ENCODE peak calls at places on chromosomes 13 and 19, in eight cellular contexts. One of them, this sample, is unnamed.

GRCh38 chr19:50869479-50869878 is 3.8 kb upstream of the KLK2 start:
- DNase-seq in prostate gland: no peak
- DNase-seq in ovary: no peak
- DNase-seq in right lobe of liver: no peak
- DNase-seq in upper lobe of left lung: no peak
- DNase-seq in body of pancreas: no peak
- DNase-seq in heart left ventricle: no peak
- DNase-seq in tibial nerve: no peak
- DNase-seq in this sample: no peak

GRCh38 chr13:107441279-107441678 is 774.1 kb downstream of the LIG4 start:
- DNase-seq in prostate gland: no peak
- DNase-seq in right lobe of liver: no peak
- DNase-seq in heart left ventricle: no peak
- DNase-seq in upper lobe of left lung: no peak
- DNase-seq in tibial nerve: no peak
- DNase-seq in body of pancreas: no peak
- DNase-seq in ovary: no peak
- DNase-seq in this sample: no peak

GRCh38 chr19:12865746-12866415 is 15.4 kb downstream of the DNASE2 start:
- DNase-seq in ovary: no peak
- DNase-seq in body of pancreas: no peak
- DNase-seq in upper lobe of left lung: peak; percentile 54
- DNase-seq in heart left ventricle: no peak
- DNase-seq in right lobe of liver: no peak
- DNase-seq in tibial nerve: no peak
- DNase-seq in prostate gland: no peak
- DNase-seq in this sample: no peak

GRCh38 chr19:38869836-38870607 is 8.1 kb downstream of the RINL start:
- DNase-seq in right lobe of liver: peak; percentile 93
- DNase-seq in upper lobe of left lung: peak; percentile 98
- DNase-seq in body of pancreas: peak; percentile 89
- DNase-seq in heart left ventricle: peak; percentile 82
- DNase-seq in tibial nerve: peak; percentile 78
- DNase-seq in ovary: peak; percentile 87
- DNase-seq in prostate gland: peak; percentile 71
- DNase-seq in this sample: peak; percentile 82

GRCh38 chr19:10587022-10587838 is at the start of gene AP1M2:
- DNase-seq in tibial nerve: no peak
- DNase-seq in right lobe of liver: no peak
- DNase-seq in heart left ventricle: no peak
- DNase-seq in prostate gland: no peak
- DNase-seq in upper lobe of left lung: peak; percentile 85
- DNase-seq in body of pancreas: peak; percentile 67
- DNase-seq in ovary: no peak
- DNase-seq in this sample: no peak

GRCh38 chr13:47650221-47650620 is 350.9 kb downstream of the SUCLA2 start:
- DNase-seq in tibial nerve: no peak
- DNase-seq in body of pancreas: no peak
- DNase-seq in right lobe of liver: no peak
- DNase-seq in heart left ventricle: no peak
- DNase-seq in ovary: no peak
- DNase-seq in upper lobe of left lung: no peak
- DNase-seq in prostate gland: no peak
- DNase-seq in this sample: no peak

GRCh38 chr19:2312819-2313501 is 5.0 kb upstream of the LINGO3 start:
- DNase-seq in body of pancreas: no peak
- DNase-seq in ovary: no peak
- DNase-seq in tibial nerve: no peak
- DNase-seq in right lobe of liver: no peak
- DNase-seq in upper lobe of left lung: peak; percentile 64
- DNase-seq in prostate gland: no peak
- DNase-seq in heart left ventricle: no peak
- DNase-seq in this sample: no peak

GRCh38 chr13:87684850-87685735 is 13.9 kb downstream of the SLITRK5 start:
- DNase-seq in body of pancreas: no peak
- DNase-seq in right lobe of liver: no peak
- DNase-seq in prostate gland: no peak
- DNase-seq in ovary: no peak
- DNase-seq in heart left ventricle: no peak
- DNase-seq in upper lobe of left lung: no peak
- DNase-seq in tibial nerve: no peak
- DNase-seq in this sample: no peak

GRCh38 chr13:29923554-29924481 is 73.4 kb upstream of the UBL3 start:
- DNase-seq in ovary: peak; percentile 43
- DNase-seq in heart left ventricle: peak; percentile 40
- DNase-seq in prostate gland: peak; percentile 92
- DNase-seq in body of pancreas: peak; percentile 97
- DNase-seq in right lobe of liver: peak; percentile 96
- DNase-seq in upper lobe of left lung: peak; percentile 83
- DNase-seq in tibial nerve: peak; percentile 36
- DNase-seq in this sample: peak; percentile 82

GRCh38 chr19:1266818-1267440 is 2.2 kb upstream of the CIRBP start:
- DNase-seq in tibial nerve: no peak
- DNase-seq in upper lobe of left lung: peak; percentile 98
- DNase-seq in right lobe of liver: peak; percentile 84
- DNase-seq in heart left ventricle: peak; percentile 82
- DNase-seq in prostate gland: peak; percentile 61
- DNase-seq in ovary: peak; percentile 82
- DNase-seq in body of pancreas: peak; percentile 65
- DNase-seq in this sample: peak; percentile 68

GRCh38 chr19:4227771-4228170 is 1.6 kb upstream of the EBI3 start:
- DNase-seq in body of pancreas: no peak
- DNase-seq in heart left ventricle: no peak
- DNase-seq in right lobe of liver: no peak
- DNase-seq in ovary: no peak
- DNase-seq in tibial nerve: no peak
- DNase-seq in upper lobe of left lung: no peak
- DNase-seq in prostate gland: no peak
- DNase-seq in this sample: no peak

GRCh38 chr19:8238251-8238650 is 29.1 kb downstream of the CERS4 start:
- DNase-seq in tibial nerve: no peak
- DNase-seq in ovary: no peak
- DNase-seq in prostate gland: no peak
- DNase-seq in heart left ventricle: no peak
- DNase-seq in right lobe of liver: no peak
- DNase-seq in body of pancreas: peak; percentile 90
- DNase-seq in upper lobe of left lung: no peak
- DNase-seq in this sample: no peak

GRCh38 chr19:14566712-14567077 is 5.2 kb downstream of the NDUFB7 start:
- DNase-seq in ovary: no peak
- DNase-seq in tibial nerve: no peak
- DNase-seq in body of pancreas: no peak
- DNase-seq in right lobe of liver: no peak
- DNase-seq in heart left ventricle: no peak
- DNase-seq in prostate gland: no peak
- DNase-seq in upper lobe of left lung: peak; percentile 56
- DNase-seq in this sample: no peak

GRCh38 chr19:14502334-14503092 is 6.6 kb upstream of the GIPC1 start:
- DNase-seq in body of pancreas: peak; percentile 55
- DNase-seq in tibial nerve: no peak
- DNase-seq in upper lobe of left lung: no peak
- DNase-seq in ovary: no peak
- DNase-seq in prostate gland: no peak
- DNase-seq in heart left ventricle: no peak
- DNase-seq in right lobe of liver: peak; percentile 78
- DNase-seq in this sample: no peak

GRCh38 chr13:35787937-35788336 is 311.4 kb upstream of the MAB21L1 start:
- DNase-seq in heart left ventricle: no peak
- DNase-seq in tibial nerve: no peak
- DNase-seq in ovary: no peak
- DNase-seq in body of pancreas: no peak
- DNase-seq in prostate gland: no peak
- DNase-seq in right lobe of liver: no peak
- DNase-seq in upper lobe of left lung: no peak
- DNase-seq in this sample: no peak

GRCh38 chr19:1945899-1946298 is 4.9 kb downstream of the CSNK1G2 start:
- DNase-seq in upper lobe of left lung: peak; percentile 66
- DNase-seq in ovary: no peak
- DNase-seq in tibial nerve: no peak
- DNase-seq in right lobe of liver: no peak
- DNase-seq in body of pancreas: peak; percentile 43
- DNase-seq in prostate gland: no peak
- DNase-seq in heart left ventricle: peak; percentile 49
- DNase-seq in this sample: no peak

GRCh38 chr13:50796463-50796862 is 47.0 kb downstream of the DLEU7 start:
- DNase-seq in prostate gland: no peak
- DNase-seq in heart left ventricle: no peak
- DNase-seq in upper lobe of left lung: no peak
- DNase-seq in right lobe of liver: no peak
- DNase-seq in ovary: no peak
- DNase-seq in body of pancreas: no peak
- DNase-seq in tibial nerve: no peak
- DNase-seq in this sample: no peak

GRCh38 chr19:39327318-39327717 is 6.7 kb upstream of the LRFN1 start:
- DNase-seq in tibial nerve: no peak
- DNase-seq in prostate gland: no peak
- DNase-seq in right lobe of liver: no peak
- DNase-seq in body of pancreas: no peak
- DNase-seq in ovary: no peak
- DNase-seq in heart left ventricle: no peak
- DNase-seq in upper lobe of left lung: no peak
- DNase-seq in this sample: no peak

GRCh38 chr19:48085904-48086864 is 24.4 kb downstream of the PLA2G4C start:
- DNase-seq in prostate gland: no peak
- DNase-seq in tibial nerve: no peak
- DNase-seq in right lobe of liver: no peak
- DNase-seq in body of pancreas: no peak
- DNase-seq in heart left ventricle: no peak
- DNase-seq in ovary: no peak
- DNase-seq in upper lobe of left lung: no peak
- DNase-seq in this sample: no peak

GRCh38 chr13:113560645-113561416 is 23.7 kb upstream of the TFDP1 start:
- DNase-seq in upper lobe of left lung: no peak
- DNase-seq in prostate gland: no peak
- DNase-seq in tibial nerve: no peak
- DNase-seq in right lobe of liver: no peak
- DNase-seq in body of pancreas: no peak
- DNase-seq in heart left ventricle: no peak
- DNase-seq in ovary: no peak
- DNase-seq in this sample: peak; percentile 2

GRCh38 chr13:73259061-73259908 is 200.5 kb downstream of the KLF5 start:
- DNase-seq in body of pancreas: no peak
- DNase-seq in tibial nerve: no peak
- DNase-seq in upper lobe of left lung: no peak
- DNase-seq in right lobe of liver: no peak
- DNase-seq in ovary: no peak
- DNase-seq in prostate gland: no peak
- DNase-seq in heart left ventricle: no peak
- DNase-seq in this sample: peak; percentile 48
- H3K27ac ChIP-seq in body of pancreas: no peak overlapping the region
- H3K27ac ChIP-seq in tibial nerve: peak overlapping the region; percentile 32
- H3K27ac ChIP-seq in upper lobe of left lung: no peak overlapping the region
- H3K27ac ChIP-seq in right lobe of liver: no peak overlapping the region
- H3K27ac ChIP-seq in ovary: no peak overlapping the region
- H3K27ac ChIP-seq in prostate gland: peak overlapping the region; percentile 38
- H3K27ac ChIP-seq in heart left ventricle: no peak overlapping the region
- H3K27ac ChIP-seq in this sample: no peak overlapping the region

DNA sequence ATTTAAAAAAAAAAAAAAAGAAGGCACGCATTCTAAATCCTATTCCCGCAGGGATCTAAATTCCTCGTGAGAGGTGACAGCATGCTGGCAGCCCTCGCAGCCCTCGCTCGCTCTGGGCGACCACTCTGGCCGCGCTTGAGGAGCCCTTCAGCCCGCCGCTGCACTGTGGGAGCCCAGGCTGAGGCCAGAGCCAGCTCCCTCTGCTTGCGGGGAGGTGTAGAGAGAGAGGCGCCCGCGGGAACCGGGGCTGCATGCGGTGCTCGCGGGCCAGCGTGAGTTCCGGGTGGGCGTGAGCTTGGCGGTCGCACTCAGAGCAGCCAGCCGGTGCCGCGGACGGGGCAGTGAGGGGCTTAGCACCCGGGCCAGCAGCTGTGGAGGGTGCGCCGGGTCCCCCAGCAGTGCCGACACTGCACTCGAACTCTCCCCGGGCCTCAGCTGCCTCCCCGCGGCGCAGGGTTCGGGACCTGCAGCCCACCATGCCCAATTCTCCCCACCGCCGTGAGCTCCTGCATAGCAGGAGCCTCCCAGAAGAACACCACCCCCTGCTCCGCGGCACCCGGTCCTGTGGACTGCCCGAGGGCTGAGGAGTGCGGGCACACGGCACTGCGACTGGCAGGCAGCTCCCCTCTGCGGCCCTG is 553.9 kb downstream of the LMO7 start:
- DNase-seq in tibial nerve: no peak
- DNase-seq in body of pancreas: no peak
- DNase-seq in prostate gland: no peak
- DNase-seq in heart left ventricle: no peak
- DNase-seq in ovary: peak; percentile 14
- DNase-seq in upper lobe of left lung: peak; percentile 78
- DNase-seq in right lobe of liver: no peak
- DNase-seq in this sample: no peak
- TF ChIP-seq POLR2A in tibial nerve: no peak
- TF ChIP-seq POLR2A in body of pancreas: no peak
- TF ChIP-seq POLR2A in prostate gland: no peak
- TF ChIP-seq POLR2A in heart left ventricle: no peak
- TF ChIP-seq POLR2A in ovary: no peak
- TF ChIP-seq POLR2A in upper lobe of left lung: no peak
- TF ChIP-seq POLR2A in right lobe of liver: no peak
- TF ChIP-seq POLR2A in this sample: no peak

GRCh38 chr13:38730332-38730731 is 43.5 kb downstream of the FREM2 start:
- DNase-seq in prostate gland: no peak
- DNase-seq in body of pancreas: no peak
- DNase-seq in upper lobe of left lung: no peak
- DNase-seq in tibial nerve: no peak
- DNase-seq in heart left ventricle: no peak
- DNase-seq in ovary: no peak
- DNase-seq in right lobe of liver: no peak
- DNase-seq in this sample: no peak
- H3K4me3 ChIP-seq in prostate gland: no peak overlapping the region
- H3K4me3 ChIP-seq in body of pancreas: no peak overlapping the region
- H3K4me3 ChIP-seq in upper lobe of left lung: no peak overlapping the region
- H3K4me3 ChIP-seq in tibial nerve: no peak overlapping the region
- H3K4me3 ChIP-seq in heart left ventricle: no peak overlapping the region
- H3K4me3 ChIP-seq in ovary: no peak overlapping the region
- H3K4me3 ChIP-seq in right lobe of liver: no peak overlapping the region
- H3K4me3 ChIP-seq in this sample: no peak overlapping the region

GRCh38 chr19:46469541-46470185 is 1.7 kb downstream of the PNMA8A start:
- DNase-seq in body of pancreas: no peak
- DNase-seq in right lobe of liver: no peak
- DNase-seq in heart left ventricle: no peak
- DNase-seq in prostate gland: no peak
- DNase-seq in upper lobe of left lung: peak; percentile 45
- DNase-seq in ovary: peak; percentile 60
- DNase-seq in tibial nerve: no peak
- DNase-seq in this sample: no peak

GRCh38 chr19:46471778-46472543 is 598 bp upstream of the PNMA8A start:
- DNase-seq in right lobe of liver: no peak
- DNase-seq in ovary: no peak
- DNase-seq in body of pancreas: no peak
- DNase-seq in heart left ventricle: no peak
- DNase-seq in upper lobe of left lung: no peak
- DNase-seq in prostate gland: no peak
- DNase-seq in tibial nerve: no peak
- DNase-seq in this sample: no peak

GRCh38 chr19:46472592-46472991 is 1.2 kb upstream of the PNMA8A start:
- DNase-seq in body of pancreas: no peak
- DNase-seq in upper lobe of left lung: no peak
- DNase-seq in tibial nerve: no peak
- DNase-seq in prostate gland: no peak
- DNase-seq in heart left ventricle: no peak
- DNase-seq in right lobe of liver: no peak
- DNase-seq in ovary: no peak
- DNase-seq in this sample: no peak

GRCh38 chr19:46471116-46471733 is at the start of gene PNMA8A:
- DNase-seq in body of pancreas: peak; percentile 73
- DNase-seq in heart left ventricle: peak; percentile 80
- DNase-seq in tibial nerve: no peak
- DNase-seq in ovary: peak; percentile 87
- DNase-seq in prostate gland: no peak
- DNase-seq in right lobe of liver: no peak
- DNase-seq in upper lobe of left lung: peak; percentile 92
- DNase-seq in this sample: peak; percentile 91

GRCh38 chr19:46470376-46470775 is 987 bp downstream of the PNMA8A start:
- DNase-seq in upper lobe of left lung: peak; percentile 26
- DNase-seq in tibial nerve: no peak
- DNase-seq in prostate gland: no peak
- DNase-seq in ovary: no peak
- DNase-seq in body of pancreas: no peak
- DNase-seq in right lobe of liver: no peak
- DNase-seq in heart left ventricle: no peak
- DNase-seq in this sample: no peak
- H3K27ac ChIP-seq in upper lobe of left lung: no peak overlapping the region
- H3K27ac ChIP-seq in tibial nerve: no peak overlapping the region
- H3K27ac ChIP-seq in prostate gland: no peak overlapping the region
- H3K27ac ChIP-seq in ovary: no peak overlapping the region
- H3K27ac ChIP-seq in body of pancreas: no peak overlapping the region
- H3K27ac ChIP-seq in right lobe of liver: no peak overlapping the region
- H3K27ac ChIP-seq in heart left ventricle: no peak overlapping the region
- H3K27ac ChIP-seq in this sample: peak overlapping the region; percentile 78